ENCODE peak calls at places on chromosomes 1 and 21, in six cellular contexts. J is effector memory CD4-positive, alpha-beta T cell; D is BE2C; S is stomach; V is HL-60; L is ovary. Z is an unnamed sample.

GRCh38 chr1:179786815-179787736 is 44.0 kb downstream of the FAM163A start:
- DNase-seq in J (no peak), D (peak; percentile 97), S (no peak), V (no peak), L (no peak), Z (no peak)

GRCh38 chr1:24411963-24412362 is 1.6 kb downstream of the STPG1 start:
- DNase-seq in J (no peak), D (no peak), S (no peak), V (no peak), L (no peak), Z (no peak)

GRCh38 chr1:208988811-208989222 is 594.7 kb upstream of the CAMK1G start:
- DNase-seq in J (no peak), D (no peak), S (no peak), V (peak; percentile 18), L (no peak), Z (peak; percentile 44)

GRCh38 chr1:116268211-116268610 is 104.8 kb upstream of the ATP1A1 start:
- DNase-seq in J (no peak), D (peak; percentile 68), S (peak; percentile 59), V (peak; percentile 44), L (no peak), Z (no peak)

GRCh38 chr21:37765501-37765900 is 150.8 kb downstream of the KCNJ6 start:
- DNase-seq in J (no peak), D (no peak), S (no peak), V (no peak), L (no peak), Z (no peak)

GRCh38 chr1:2966435-2966834 is 54.8 kb upstream of the ACTRT2 start:
- DNase-seq in J (no peak), D (no peak), S (no peak), V (no peak), L (no peak), Z (no peak)

GRCh38 chr1:203596673-203597072 is 30.0 kb upstream of the ATP2B4 start:
- DNase-seq in J (no peak), D (no peak), S (no peak), V (no peak), L (no peak), Z (no peak)

GRCh38 chr1:199297174-199297573 is 658.3 kb downstream of the PTPRC start:
- DNase-seq in J (no peak), D (no peak), S (no peak), V (no peak), L (no peak), Z (no peak)

GRCh38 chr1:243293941-243294722 is 38.3 kb downstream of the SDCCAG8 start:
- DNase-seq in J (no peak), D (no peak), S (no peak), V (no peak), L (no peak), Z (no peak)

GRCh38 chr1:203536575-203536974 is 42.6 kb downstream of the OPTC start:
- DNase-seq in J (no peak), D (no peak), S (no peak), V (no peak), L (no peak), Z (no peak)

GRCh38 chr1:179036844-179037465 is 11.3 kb downstream of the FAM20B start:
- DNase-seq in J (no peak), D (no peak), S (no peak), V (no peak), L (no peak), Z (no peak)

GRCh38 chr1:171654705-171655214 is 2.3 kb upstream of the MYOC start:
- DNase-seq in J (no peak), D (no peak), S (no peak), V (no peak), L (no peak), Z (no peak)

GRCh38 chr1:86018311-86018923 is 138.2 kb downstream of the COL24A1 start:
- DNase-seq in J (no peak), D (peak; percentile 8), S (no peak), V (peak; percentile 4), L (no peak), Z (no peak)

GRCh38 chr1:53508991-53509663 is 49.9 kb downstream of the DMRTB1 start:
- DNase-seq in J (no peak), D (no peak), S (no peak), V (peak; percentile 33), L (no peak), Z (peak; percentile 61)

GRCh38 chr1:112335351-112335750 is 60.7 kb upstream of the CTTNBP2NL start:
- DNase-seq in J (no peak), D (no peak), S (no peak), V (no peak), L (no peak), Z (no peak)

GRCh38 chr1:67137307-67137753 is 2.6 kb upstream of the C1orf141 start:
- DNase-seq in J (no peak), D (no peak), S (no peak), V (no peak), L (no peak), Z (no peak)

GRCh38 chr1:19744886-19745285 is 54.8 kb downstream of the TMCO4 start:
- DNase-seq in J (no peak), D (no peak), S (no peak), V (no peak), L (no peak), Z (no peak)

GRCh38 chr1:160953030-160953429 is 1.6 kb downstream of the ITLN2 start:
- DNase-seq in J (no peak), D (no peak), S (no peak), V (no peak), L (no peak), Z (no peak)

GRCh38 chr1:207007352-207008033 is 25.1 kb downstream of the C1orf116 start:
- DNase-seq in J (no peak), D (no peak), S (peak; percentile 74), V (no peak), L (no peak), Z (peak; percentile 92)

GRCh38 chr21:45593162-45594022 is 50.1 kb upstream of the PCBP3 start:
- DNase-seq in J (no peak), D (peak; percentile 56), S (no peak), V (peak; percentile 42), L (no peak), Z (no peak)

GRCh38 chr21:44728716-44729115 is 17.3 kb upstream of the TSPEAR start:
- DNase-seq in J (no peak), D (no peak), S (no peak), V (no peak), L (no peak), Z (no peak)

GRCh38 chr1:236522937-236523703 is 662 bp upstream of the LGALS8 start:
- DNase-seq in J (no peak), D (no peak), S (peak; percentile 41), V (no peak), L (peak; percentile 57), Z (no peak)

GRCh38 chr1:44559361-44559760 is 114.9 kb downstream of the TMEM53 start:
- DNase-seq in J (no peak), D (no peak), S (no peak), V (no peak), L (no peak), Z (no peak)

GRCh38 chr1:214709241-214709640 is 106.2 kb downstream of the CENPF start:
- DNase-seq in J (no peak), D (no peak), S (no peak), V (no peak), L (no peak), Z (no peak)

GRCh38 chr21:42473495-42474042 is 22.5 kb downstream of the RSPH1 start:
- DNase-seq in J (no peak), D (no peak), S (no peak), V (no peak), L (no peak), Z (no peak)
- H3K27me3 ChIP-seq in J (no peaks in the 10 kb centered on the region), D (no peaks in the 10 kb centered on the region), S (peaks cover 15% of the 10 kb centered on the region), V (no peaks in the 10 kb centered on the region), L (no peaks in the 10 kb centered on the region), Z (no peaks in the 10 kb centered on the region)

DNA sequence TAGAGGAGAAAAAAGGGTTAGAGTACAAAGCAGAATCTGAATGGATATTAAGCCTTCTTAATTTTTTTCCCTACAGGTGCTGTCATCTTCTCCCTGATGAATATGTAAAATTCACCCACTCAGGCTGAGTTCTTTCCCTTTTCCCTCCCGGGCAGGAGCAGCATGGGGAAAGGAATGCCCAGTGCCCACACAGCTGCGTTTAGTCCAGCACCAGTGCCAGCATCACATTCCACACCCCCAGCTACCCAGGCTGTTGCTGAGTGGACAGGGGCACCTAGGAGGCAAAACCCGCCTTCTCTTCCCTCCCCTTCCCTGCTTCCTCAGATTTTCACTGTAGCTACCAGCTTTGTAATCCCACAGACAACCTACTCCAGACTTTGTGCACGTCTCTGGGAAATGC is 3.4 kb upstream of the CADM3 start:
- DNase-seq in J (no peak), D (no peak), S (no peak), V (no peak), L (no peak), Z (no peak)
- H3K27me3 ChIP-seq in J (peaks cover 16% of the 10 kb centered on the region), D (peaks cover 20% of the 10 kb centered on the region), S (peaks cover 64% of the 10 kb centered on the region), V (peaks cover 41% of the 10 kb centered on the region), L (no peaks in the 10 kb centered on the region), Z (peaks cover 26% of the 10 kb centered on the region)

GRCh38 chr21:42157606-42158310 is 61.2 kb upstream of the ABCG1 start:
- DNase-seq in J (no peak), D (no peak), S (no peak), V (no peak), L (no peak), Z (no peak)

GRCh38 chr21:42155045-42155855 is 63.7 kb upstream of the ABCG1 start:
- DNase-seq in J (no peak), D (no peak), S (no peak), V (no peak), L (no peak), Z (no peak)

GRCh38 chr21:42154237-42155044 is 64.5 kb upstream of the ABCG1 start:
- DNase-seq in J (no peak), D (no peak), S (no peak), V (no peak), L (no peak), Z (no peak)

GRCh38 chr21:42158846-42159245 is 60.1 kb upstream of the ABCG1 start:
- DNase-seq in J (no peak), D (no peak), S (no peak), V (no peak), L (no peak), Z (no peak)

DNA sequence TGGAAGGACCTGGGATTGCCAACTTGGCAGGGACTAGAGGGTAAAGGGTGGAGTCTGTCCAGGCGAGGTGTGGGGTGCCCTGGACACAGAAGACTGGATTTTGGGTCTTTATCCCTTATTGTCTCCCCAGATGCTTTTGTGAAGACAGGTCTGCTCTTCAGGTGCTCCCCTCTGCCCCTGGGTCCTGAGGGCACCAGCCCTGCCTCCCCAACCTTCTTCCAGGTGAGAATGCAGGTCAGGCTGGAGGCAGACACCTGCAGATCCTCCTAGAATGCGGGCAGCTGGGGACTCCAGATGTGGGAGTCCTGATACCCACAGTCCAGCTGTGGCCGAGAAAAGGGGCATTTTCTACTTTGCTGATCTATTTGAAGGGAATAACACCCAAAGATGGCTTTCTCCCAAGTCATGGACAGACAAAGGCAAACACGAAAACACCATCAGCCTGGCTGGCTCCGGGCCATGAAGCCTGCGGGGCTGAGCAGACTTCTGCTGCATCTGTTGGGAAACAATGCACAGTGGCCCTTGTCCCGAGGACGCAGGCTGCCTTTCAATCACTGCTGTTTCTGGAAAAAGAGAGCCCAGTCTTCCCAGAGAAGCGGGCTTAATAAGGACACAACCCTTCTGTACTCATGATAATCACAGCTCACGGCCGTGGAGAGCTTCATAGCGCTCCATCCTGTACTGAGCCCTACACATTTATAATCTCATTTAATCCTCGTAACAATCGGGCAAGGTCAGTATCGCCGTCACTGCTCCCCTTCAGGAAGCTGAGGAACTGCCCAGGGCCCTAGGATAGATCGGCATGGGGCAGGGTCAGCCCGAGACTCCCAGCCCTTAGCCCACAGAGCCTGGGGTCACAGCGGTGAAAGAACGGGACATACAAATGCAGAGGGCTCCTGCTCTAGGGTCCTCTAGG is 62.0 kb upstream of the ABCG1 start:
- DNase-seq in J (no peak), D (peak; percentile 84), S (no peak), V (no peak), L (peak; percentile 64), Z (no peak)
- H3K27me3 ChIP-seq in J (no peaks in the 10 kb centered on the region), D (no peaks in the 10 kb centered on the region), S (peaks cover 21% of the 10 kb centered on the region), V (no peaks in the 10 kb centered on the region), L (no peaks in the 10 kb centered on the region), Z (peaks cover 21% of the 10 kb centered on the region)

GRCh38 chr1:50423670-50424000 is 392 bp upstream of the DMRTA2 start:
- DNase-seq in J (no peak), D (no peak), S (no peak), V (peak; percentile 20), L (no peak), Z (no peak)
- H3K27me3 ChIP-seq in J (peaks cover 69% of the 10 kb centered on the region), D (peaks cover 100% of the 10 kb centered on the region), S (peaks cover 100% of the 10 kb centered on the region), V (peaks cover 88% of the 10 kb centered on the region), L (peaks cover 31% of the 10 kb centered on the region), Z (peaks cover 97% of the 10 kb centered on the region)